ENCODE peak calls at places on chromosomes 12 and 14, in four cellular contexts. E is heart left ventricle, W is left ventricle myocardium inferior, O is body of pancreas. X is an unnamed sample.

GRCh38 chr12:89977356-89978185 is 268.9 kb upstream of the ATP2B1 start:
- DNase-seq in O (no peak), E (no peak), W (no peak), X (no peak)

GRCh38 chr12:124466200-124467128 is 100.9 kb downstream of the NCOR2 start:
- DNase-seq in W (peak; percentile 71), O (peak; percentile 53), E (peak; percentile 71), X (peak; percentile 85)

GRCh38 chr12:99984271-99985128 is at the start of gene ANKS1B:
- DNase-seq in E (peak; percentile 50), O (peak; percentile 62), W (peak; percentile 34), X (peak; percentile 85)

GRCh38 chr12:124914392-124915248 is at the start of gene UBC:
- DNase-seq in W (peak; percentile 90), O (peak; percentile 93), E (peak; percentile 91), X (peak; percentile 94)

GRCh38 chr14:37232907-37233481 is 35.3 kb downstream of the MIPOL1 start:
- DNase-seq in W (no peak), E (no peak), O (peak; percentile 10), X (no peak)

GRCh38 chr12:13135336-13136178 is 32.1 kb upstream of the GSG1 start:
- DNase-seq in W (no peak), E (peak; percentile 37), O (peak; percentile 73), X (peak; percentile 56)

GRCh38 chr12:110079477-110080400 is 31.4 kb upstream of the C12orf76 start:
- DNase-seq in E (peak; percentile 65), W (peak; percentile 40), O (peak; percentile 56), X (peak; percentile 83)

GRCh38 chr14:80395031-80395430 is 183.7 kb upstream of the DIO2 start:
- DNase-seq in O (no peak), W (no peak), E (no peak), X (no peak)

GRCh38 chr14:104800600-104801283 is at the start of gene ZBTB42:
- DNase-seq in W (peak; percentile 69), E (peak; percentile 56), O (peak; percentile 95), X (no peak)

GRCh38 chr12:110176745-110177144 is 52.6 kb downstream of the IFT81 start:
- DNase-seq in W (no peak), E (no peak), O (no peak), X (no peak)

GRCh38 chr14:73785834-73786631 is 65.6 kb upstream of the PTGR2 start:
- DNase-seq in W (peak; percentile 70), E (peak; percentile 83), O (peak; percentile 88), X (peak; percentile 77)

GRCh38 chr12:42790761-42791151 is 201.2 kb upstream of the PRICKLE1 start:
- DNase-seq in W (no peak), O (no peak), E (no peak), X (no peak)

GRCh38 chr12:65740873-65741600 is 83.2 kb upstream of the HMGA2 start:
- DNase-seq in O (peak; percentile 76), E (peak; percentile 78), W (peak; percentile 81), X (peak; percentile 90)

GRCh38 chr14:41636492-41637392 is 30.1 kb downstream of the LRFN5 start:
- DNase-seq in W (no peak), E (no peak), O (no peak), X (no peak)

GRCh38 chr14:78335531-78335930 is 165.4 kb downstream of the NRXN3 start:
- DNase-seq in W (no peak), E (no peak), O (no peak), X (no peak)

GRCh38 chr12:63948211-63948610 is 103.7 kb downstream of the SRGAP1 start:
- DNase-seq in W (no peak), E (no peak), O (no peak), X (no peak)

GRCh38 chr14:80215756-80216581 is 4.7 kb upstream of the DIO2 start:
- DNase-seq in W (peak; percentile 41), O (peak; percentile 18), E (peak; percentile 61), X (no peak)

GRCh38 chr12:121214171-121214777 is 4.3 kb downstream of the P2RX4 start:
- DNase-seq in E (no peak), W (no peak), O (no peak), X (no peak)

GRCh38 chr12:90627180-90627896 is 327.6 kb downstream of the CCER1 start:
- DNase-seq in E (peak; percentile 23), W (no peak), O (no peak), X (no peak)

GRCh38 chr12:49646871-49647270 is 23.5 kb downstream of the PRPF40B start:
- DNase-seq in W (no peak), O (no peak), E (no peak), X (no peak)

DNA sequence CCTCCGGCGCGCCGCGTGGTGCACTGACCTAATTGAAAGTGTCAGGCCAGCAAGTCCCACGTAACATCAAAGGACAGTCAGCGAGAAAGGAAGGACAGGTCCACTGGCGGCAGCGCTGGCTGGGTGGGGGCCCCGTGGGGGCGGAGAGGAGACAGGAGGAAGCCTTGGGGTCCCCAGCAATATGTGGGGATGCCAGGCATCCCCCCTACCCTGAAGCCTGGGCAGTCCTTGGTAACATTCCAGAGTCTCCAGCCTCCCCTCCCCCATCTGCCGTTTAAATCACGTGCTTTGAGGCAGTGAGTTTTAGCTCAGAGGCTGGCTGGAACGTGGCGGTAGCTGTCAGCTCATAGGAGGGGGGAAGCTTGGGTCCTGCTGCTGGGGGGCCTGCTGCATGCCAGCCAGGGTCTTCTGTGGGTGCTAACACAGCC is 159.2 kb downstream of the CALM1 start:
- DNase-seq in O (peak; percentile 38), E (peak; percentile 67), W (peak; percentile 59), X (peak; percentile 78)
- H3K27ac ChIP-seq in O (peak overlapping the region; percentile 30), E (peak overlapping the region; percentile 49), W (peak overlapping the region; percentile 80), X (peak overlapping the region; percentile 48)

DNA sequence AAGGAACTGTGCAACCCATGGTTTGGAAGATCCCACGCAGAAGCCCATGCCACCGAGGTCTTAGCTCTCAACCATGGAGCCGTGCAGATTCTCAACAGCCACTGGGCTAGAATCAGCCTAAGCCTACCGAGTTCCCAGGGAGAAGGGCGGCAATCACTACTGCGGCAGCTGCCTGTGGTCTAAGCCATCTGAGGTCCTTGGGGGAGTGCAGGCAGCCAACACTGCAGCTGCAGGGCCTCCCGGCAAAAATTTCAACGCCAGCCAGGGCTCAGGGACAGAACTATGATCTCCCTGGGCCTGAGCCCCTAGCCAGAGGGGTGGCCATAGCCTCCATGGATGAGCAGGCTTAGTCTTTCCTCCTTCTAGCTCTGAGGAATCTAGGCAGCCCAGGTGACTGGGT is 156.8 kb upstream of the CLEC14A start:
- DNase-seq in E (no peak), O (no peak), W (peak; percentile 19), X (peak; percentile 31)
- H3K27me3 ChIP-seq in E (no peaks in the 10 kb centered on the region), O (no peaks in the 10 kb centered on the region), W (no peaks in the 10 kb centered on the region), X (no peaks in the 10 kb centered on the region)

GRCh38 chr14:88790501-88791251 is 2.1 kb downstream of the EML5 start:
- DNase-seq in W (no peak), E (no peak), O (no peak), X (no peak)
- H3K4me3 ChIP-seq in W (no peak overlapping the region), E (no peak overlapping the region), O (no peak overlapping the region), X (no peak overlapping the region)

GRCh38 chr14:25753130-25753529 is 703.2 kb upstream of the STXBP6 start:
- DNase-seq in O (no peak), W (no peak), E (no peak), X (no peak)

GRCh38 chr14:25757364-25757763 is 707.4 kb upstream of the STXBP6 start:
- DNase-seq in O (no peak), W (no peak), E (no peak), X (no peak)

GRCh38 chr14:25759251-25759650 is 709.3 kb upstream of the STXBP6 start:
- DNase-seq in E (no peak), O (no peak), W (no peak), X (no peak)

DNA sequence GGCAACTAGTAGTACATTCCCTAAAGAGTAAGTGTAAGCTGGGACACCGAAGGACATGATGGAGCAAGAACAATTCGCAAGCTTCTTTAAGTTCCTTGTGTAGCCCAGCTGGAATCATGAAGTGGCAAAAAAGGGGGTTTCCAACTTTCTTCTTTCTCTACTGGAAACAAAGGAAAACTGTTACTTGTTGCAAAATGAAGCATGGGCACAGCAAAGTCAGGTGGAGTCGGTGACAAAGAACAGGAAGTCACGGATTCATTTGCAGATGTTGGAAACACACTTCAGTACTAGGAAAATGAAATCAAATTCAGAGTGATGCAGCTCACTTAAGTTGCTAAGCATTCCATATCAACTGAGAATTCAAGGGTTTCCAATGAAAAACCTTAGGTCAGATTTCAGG is 706.9 kb upstream of the STXBP6 start:
- DNase-seq in W (no peak), O (no peak), E (no peak), X (no peak)
- H3K27ac ChIP-seq in W (no peak overlapping the region), O (no peak overlapping the region), E (no peak overlapping the region), X (no peak overlapping the region)

DNA sequence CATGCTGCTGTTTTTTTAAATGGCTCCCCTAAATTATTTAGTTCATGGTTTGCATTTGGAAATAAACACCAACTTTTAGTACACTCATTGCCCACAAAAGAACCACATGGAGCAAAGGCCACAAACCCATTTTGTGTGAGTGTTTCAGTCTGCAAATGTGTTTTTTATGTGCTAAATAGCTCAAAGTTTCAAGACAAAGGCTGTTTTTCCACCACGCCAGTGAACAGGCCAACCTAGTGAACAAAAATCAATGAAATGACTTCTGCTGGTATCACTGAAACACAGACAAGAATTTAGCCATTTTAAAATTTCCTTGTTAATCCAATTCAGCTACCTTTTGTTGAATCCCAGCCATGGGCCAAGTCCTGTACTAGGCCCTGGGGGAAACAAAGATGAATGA is 52.3 kb downstream of the PLXNC1 start:
- DNase-seq in W (no peak), E (no peak), O (no peak), X (no peak)
- H3K27me3 ChIP-seq in W (no peaks in the 10 kb centered on the region), E (no peaks in the 10 kb centered on the region), O (no peaks in the 10 kb centered on the region), X (no peaks in the 10 kb centered on the region)

GRCh38 chr12:52149651-52150241 is 42.1 kb downstream of the KRT80 start:
- DNase-seq in E (no peak), O (no peak), W (no peak), X (no peak)

GRCh38 chr12:52151153-52151858 is 40.5 kb downstream of the KRT80 start:
- DNase-seq in O (no peak), W (no peak), E (no peak), X (no peak)

GRCh38 chr12:52152905-52153317 is 38.9 kb downstream of the KRT80 start:
- DNase-seq in W (no peak), E (no peak), O (no peak), X (no peak)

GRCh38 chr12:52149182-52149641 is 42.6 kb downstream of the KRT80 start:
- DNase-seq in W (no peak), E (no peak), O (no peak), X (no peak)

GRCh38 chr12:52151859-52152783 is 39.7 kb downstream of the KRT80 start:
- DNase-seq in W (peak; percentile 77), E (peak; percentile 86), O (peak; percentile 70), X (peak; percentile 91)
- H3K4me3 ChIP-seq in W (peak overlapping the region; percentile 57), E (peak overlapping the region; percentile 35), O (no peak overlapping the region), X (peak overlapping the region; percentile 8)

DNA sequence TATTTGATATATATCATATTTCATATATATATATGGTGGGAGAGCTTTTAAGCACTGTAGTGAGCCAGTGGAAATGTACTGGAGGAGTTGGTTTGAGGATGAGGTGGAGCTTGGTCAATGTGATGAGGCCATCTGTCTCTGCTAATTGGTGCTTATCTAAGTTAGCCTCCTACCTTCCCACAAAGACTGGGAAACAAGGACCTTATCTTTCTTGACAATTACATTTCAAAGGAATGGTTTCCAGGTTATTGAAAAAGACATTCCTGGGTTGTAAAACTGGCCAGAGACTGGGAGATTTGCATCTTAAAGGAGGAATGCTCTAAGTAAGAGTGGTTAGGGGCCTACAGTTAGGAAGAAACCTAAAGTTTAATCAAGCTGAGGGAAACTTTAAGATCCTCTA is 212.8 kb upstream of the SYT1 start:
- DNase-seq in E (no peak), W (no peak), O (no peak), X (no peak)
- H3K27ac ChIP-seq in E (no peak overlapping the region), W (no peak overlapping the region), O (no peak overlapping the region), X (no peak overlapping the region)

X was measured in right cardiac atrium.